ENCODE peak calls at places on chromosome 9, in four cellular contexts. V is IMR-90, T is uterus, G is body of pancreas. K is an unnamed sample.

GRCh38 chr9:116234091-116234490 is 80.5 kb downstream of the PAPPA start:
- DNase-seq in V (peak), T (peak), G (no peak), K (no peak)

GRCh38 chr9:96480736-96481135 is 30.8 kb downstream of the HABP4 start:
- DNase-seq in V (no peak), T (no peak), G (no peak), K (no peak)

GRCh38 chr9:79858509-79858908 is 286.7 kb downstream of the TLE4 start:
- DNase-seq in V (peak), T (no peak), G (no peak), K (no peak)

GRCh38 chr9:27671591-27671990 is 98.3 kb upstream of the C9orf72 start:
- DNase-seq in V (peak), T (no peak), G (no peak), K (no peak)

GRCh38 chr9:100355561-100355960 is 2.8 kb upstream of the TEX10 start:
- DNase-seq in V (no peak), T (no peak), G (no peak), K (no peak)

GRCh38 chr9:127353882-127354281 is 43.1 kb upstream of the SLC2A8 start:
- DNase-seq in V (no peak), T (no peak), G (no peak), K (no peak)

GRCh38 chr9:102779341-102779740 is 215.8 kb upstream of the CYLC2 start:
- DNase-seq in V (no peak), T (no peak), G (no peak), K (no peak)

GRCh38 chr9:131524578-131525315 is 6.3 kb downstream of the UCK1 start:
- DNase-seq in V (peak), T (no peak), G (no peak), K (no peak)

GRCh38 chr9:117414220-117414905 is 494 bp downstream of the ASTN2 start:
- DNase-seq in V (no peak), T (no peak), G (peak), K (no peak)

GRCh38 chr9:116958886-116959285 is 271.8 kb downstream of the TRIM32 start:
- DNase-seq in V (no peak), T (no peak), G (no peak), K (no peak)

GRCh38 chr9:81824802-81825770 is 103.1 kb upstream of the SPATA31D4 start:
- DNase-seq in V (no peak), T (no peak), G (no peak), K (no peak)

GRCh38 chr9:72292874-72293607 is 72.0 kb downstream of the ZFAND5 start:
- DNase-seq in V (peak), T (no peak), G (no peak), K (no peak)

GRCh38 chr9:109108318-109108717 is 11.4 kb downstream of the TMEM245 start:
- DNase-seq in V (peak), T (no peak), G (no peak), K (no peak)

GRCh38 chr9:89887286-89887685 is 282.5 kb downstream of the GADD45G start:
- DNase-seq in V (no peak), T (no peak), G (no peak), K (no peak)

GRCh38 chr9:76185432-76185831 is 208.8 kb downstream of the RFK start:
- DNase-seq in V (no peak), T (no peak), G (no peak), K (no peak)

GRCh38 chr9:113580954-113581311 is 117.4 kb downstream of the RGS3 start:
- DNase-seq in V (no peak), T (no peak), G (no peak), K (no peak)

GRCh38 chr9:114906922-114907571 is 23.3 kb downstream of the TNFSF8 start:
- DNase-seq in V (peak), T (no peak), G (no peak), K (no peak)

GRCh38 chr9:91905958-91906585 is 44.0 kb downstream of the ROR2 start:
- DNase-seq in V (no peak), T (no peak), G (no peak), K (no peak)

GRCh38 chr9:99299214-99300102 is 77.4 kb downstream of the SEC61B start:
- DNase-seq in V (peak), T (no peak), G (no peak), K (no peak)

GRCh38 chr9:70257991-70258691 is 637 bp upstream of the SMC5 start:
- DNase-seq in V (peak), T (no peak), G (no peak), K (no peak)

DNA sequence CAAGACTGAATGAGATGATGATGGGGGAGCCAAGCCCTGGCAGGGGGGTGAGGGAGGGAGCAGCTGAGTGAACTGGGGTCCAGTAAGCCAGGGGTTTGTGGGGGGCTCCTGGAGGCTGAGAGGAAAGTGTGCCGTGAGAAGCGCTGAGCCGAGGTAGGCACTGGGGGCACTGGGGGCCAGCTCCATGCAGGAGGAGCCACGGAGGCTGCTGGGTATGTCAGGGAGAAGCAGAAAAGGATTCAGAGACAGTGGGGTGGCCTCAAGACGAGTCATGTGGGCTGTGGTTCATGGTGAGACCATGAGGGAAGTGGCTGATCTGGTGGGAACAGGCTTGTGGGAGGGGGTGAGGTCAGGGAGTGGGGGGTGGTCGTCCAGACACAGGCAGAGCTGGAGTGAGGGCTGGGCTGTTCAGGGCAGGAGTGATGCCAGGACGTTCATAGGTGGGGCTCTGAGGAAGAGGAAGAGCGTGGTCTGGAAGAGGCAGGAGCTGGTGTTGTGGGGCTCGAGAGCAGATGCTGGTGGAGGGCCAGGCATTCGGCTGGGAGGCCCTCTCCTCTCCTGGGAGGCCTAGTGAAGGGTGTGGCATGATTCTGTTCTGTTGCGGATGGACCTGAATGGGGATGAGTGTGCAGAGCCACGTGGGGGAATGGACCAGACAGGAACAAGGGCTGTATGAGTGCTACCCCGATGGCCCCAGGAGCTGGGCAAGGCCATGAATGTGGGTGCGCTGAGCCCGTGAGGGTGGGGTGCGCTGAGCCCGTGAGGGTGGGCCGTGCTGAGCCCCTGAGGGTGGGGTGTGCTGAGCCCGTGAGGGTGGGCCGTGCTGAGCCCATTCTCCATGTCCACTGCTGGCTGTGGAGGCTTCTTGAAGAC is 92.7 kb upstream of the CACNA1B start:
- DNase-seq in V (no peak), T (no peak), G (no peak), K (no peak)
- TF ChIP-seq POLR2A in V (no peak), T (no peak), G (no peak), K (no peak)

GRCh38 chr9:122251351-122251750 is 13.3 kb downstream of the RBM18 start:
- DNase-seq in V (no peak), T (no peak), G (no peak), K (no peak)

GRCh38 chr9:122254761-122255160 is 9.9 kb downstream of the RBM18 start:
- DNase-seq in V (no peak), T (no peak), G (no peak), K (no peak)

GRCh38 chr9:122256206-122256605 is 8.4 kb downstream of the RBM18 start:
- DNase-seq in V (no peak), T (no peak), G (no peak), K (no peak)

GRCh38 chr9:122248448-122248865 is 16.2 kb downstream of the RBM18 start:
- DNase-seq in V (no peak), T (no peak), G (no peak), K (no peak)

GRCh38 chr9:122252796-122253195 is 11.8 kb downstream of the RBM18 start:
- DNase-seq in V (no peak), T (no peak), G (no peak), K (no peak)
- H3K4me3 ChIP-seq in V (no peak), T (no peak), G (no peak), K (no peak)

GRCh38 chr9:120928015-120928719 is 1.6 kb upstream of the TRAF1 start:
- DNase-seq in V (no peak), T (peak), G (peak), K (no peak)

GRCh38 chr9:120925535-120926396 is 830 bp downstream of the TRAF1 start:
- DNase-seq in V (peak), T (no peak), G (no peak), K (no peak)

GRCh38 chr9:120926397-120926928 is at the start of gene TRAF1:
- DNase-seq in V (peak), T (no peak), G (no peak), K (no peak)

GRCh38 chr9:120928720-120929389 is 2.3 kb upstream of the TRAF1 start:
- DNase-seq in V (no peak), T (peak), G (peak), K (peak)

DNA sequence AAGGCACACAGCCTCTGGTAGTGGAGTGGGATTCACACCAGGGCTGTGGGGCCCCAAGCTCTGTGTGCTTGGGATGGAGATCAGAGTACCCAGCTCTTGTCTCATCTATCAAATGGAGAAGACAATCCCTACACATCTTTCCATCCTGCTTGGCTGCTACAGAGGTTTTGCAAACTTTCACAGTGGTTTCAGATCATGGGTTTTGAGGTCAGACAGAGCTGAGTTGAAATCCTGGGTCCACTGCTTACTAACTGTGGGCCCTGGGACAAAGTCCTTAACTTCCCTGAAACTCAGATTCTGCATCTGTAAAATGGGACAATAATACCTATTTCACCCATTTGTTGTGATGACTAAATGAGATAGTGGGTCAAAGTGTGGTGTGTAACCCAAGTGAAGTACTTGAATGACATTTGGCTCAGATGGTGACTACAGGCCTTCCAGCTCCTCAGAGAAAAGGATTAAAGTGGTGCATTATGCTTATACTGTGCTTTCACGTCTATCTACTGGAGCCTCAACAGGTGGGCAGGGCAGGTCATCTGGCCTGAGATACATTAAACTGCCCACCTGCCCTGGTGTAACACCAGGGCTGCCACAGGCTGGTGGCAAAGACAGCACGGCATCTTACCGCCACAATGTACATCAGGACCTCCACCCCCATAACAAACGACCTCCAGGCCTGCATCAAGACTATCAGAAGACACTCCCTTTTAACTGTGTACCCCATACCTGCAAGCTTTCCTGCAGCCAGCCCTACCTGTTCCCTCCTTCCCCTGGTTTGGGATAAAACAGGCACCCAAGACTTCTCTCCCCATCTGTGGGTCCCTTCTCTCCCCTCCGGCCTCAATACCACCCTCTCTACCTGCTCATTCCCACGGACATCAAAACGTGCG is 774 bp upstream of the TRAF1 start:
- DNase-seq in V (no peak), T (no peak), G (no peak), K (no peak)
- TF ChIP-seq POLR2A in V (no peak), T (no peak), G (no peak), K (no peak)

DNA sequence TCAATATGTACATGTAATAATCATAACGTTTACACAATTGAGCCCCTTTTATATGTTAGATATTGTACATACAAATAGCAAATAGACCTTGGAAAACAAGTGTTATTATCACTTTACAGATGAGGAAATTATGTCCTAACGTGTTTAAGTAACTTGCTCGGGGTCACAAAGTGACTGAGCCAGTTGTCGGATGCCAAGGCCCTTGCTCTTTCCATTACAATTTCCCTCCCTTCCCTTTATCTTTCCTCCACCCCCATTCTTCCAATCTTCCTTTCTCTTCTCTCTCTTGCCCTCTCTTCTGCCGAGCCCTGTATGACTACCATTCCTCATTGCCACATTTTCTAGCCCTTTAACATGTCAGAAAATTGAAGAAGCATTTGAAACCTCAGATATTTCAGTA is 34.4 kb upstream of the RAD23B start:
- DNase-seq in V (no peak), T (no peak), G (no peak), K (no peak)
- H3K4me3 ChIP-seq in V (no peak), T (no peak), G (no peak), K (no peak)